ENCODE peak calls at places on chromosomes 4 and X, in five cellular contexts. V is dorsolateral prefrontal cortex, Y is lower leg skin, T is MCF 10A, B is AG10803. Q is an unnamed sample.

GRCh38 chrX:50765986-50766385 is 48.0 kb downstream of the SHROOM4 start:
- DNase-seq in V (no peak), Y (no peak), T (no peak), B (no peak), Q (no peak)

GRCh38 chrX:138008280-138008679 is 442.4 kb downstream of the ZIC3 start:
- DNase-seq in V (no peak), Y (no peak), T (no peak), B (no peak), Q (no peak)

GRCh38 chrX:49019599-49020249 is 17.7 kb upstream of the GRIPAP1 start:
- DNase-seq in V (no peak), Y (no peak), T (no peak), B (no peak), Q (no peak)

GRCh38 chr4:122117743-122118142 is 34.4 kb upstream of the BLTP1 start:
- DNase-seq in V (no peak), Y (no peak), T (peak), B (peak), Q (no peak)

GRCh38 chr4:155566241-155566823 is 100.3 kb upstream of the GUCY1A1 start:
- DNase-seq in V (no peak), Y (no peak), T (peak), B (peak), Q (no peak)

GRCh38 chr4:24778427-24779225 is 16.7 kb upstream of the SOD3 start:
- DNase-seq in V (no peak), Y (no peak), T (peak), B (peak), Q (no peak)

GRCh38 chr4:8347660-8348059 is 78.1 kb downstream of the HTRA3 start:
- DNase-seq in V (peak), Y (peak), T (no peak), B (no peak), Q (no peak)

GRCh38 chr4:59920414-59920813 is 1279.7 kb upstream of the ADGRL3 start:
- DNase-seq in V (no peak), Y (no peak), T (no peak), B (no peak), Q (no peak)

GRCh38 chr4:55363618-55364420 is 17.8 kb downstream of the SRD5A3 start:
- DNase-seq in V (peak), Y (no peak), T (no peak), B (no peak), Q (no peak)

GRCh38 chr4:162838671-162839070 is 328.0 kb downstream of the NAF1 start:
- DNase-seq in V (no peak), Y (no peak), T (peak), B (no peak), Q (no peak)

GRCh38 chrX:111095974-111096870 is at the start of gene PAK3:
- DNase-seq in V (peak), Y (no peak), T (peak), B (peak), Q (no peak)

GRCh38 chr4:181301735-181302380 is 941.3 kb upstream of the TENM3 start:
- DNase-seq in V (no peak), Y (no peak), T (peak), B (peak), Q (no peak)

GRCh38 chr4:47862297-47862696 is 24.4 kb upstream of the CORIN start:
- DNase-seq in V (no peak), Y (no peak), T (no peak), B (peak), Q (no peak)

GRCh38 chrX:78527263-78527662 is 131.9 kb downstream of the RTL3 start:
- DNase-seq in V (no peak), Y (no peak), T (peak), B (peak), Q (no peak)

GRCh38 chr4:41661447-41662076 is 87.0 kb downstream of the PHOX2B start:
- DNase-seq in V (peak), Y (peak), T (peak), B (peak), Q (no peak)

GRCh38 chrX:40538391-40538790 is 42.4 kb upstream of the ATP6AP2 start:
- DNase-seq in V (no peak), Y (no peak), T (no peak), B (no peak), Q (no peak)

GRCh38 chr4:20544645-20545044 is 155.6 kb upstream of the PACRGL start:
- DNase-seq in V (no peak), Y (no peak), T (peak), B (peak), Q (no peak)

GRCh38 chr4:94757192-94758140 is at the start of gene BMPR1B:
- DNase-seq in V (no peak), Y (no peak), T (peak), B (peak), Q (no peak)

GRCh38 chr4:101291198-101291597 is 56.1 kb downstream of the PPP3CA start:
- DNase-seq in V (no peak), Y (no peak), T (no peak), B (peak), Q (no peak)

GRCh38 chrX:144327515-144327914 is 443.6 kb downstream of the UBE2NL start:
- DNase-seq in V (no peak), Y (no peak), T (no peak), B (peak), Q (no peak)

GRCh38 chr4:38867478-38868054 is at the start of gene FAM114A1:
- DNase-seq in V (peak), Y (peak), T (peak), B (peak), Q (peak)

GRCh38 chr4:31246856-31247255 is 526.7 kb downstream of the PCDH7 start:
- DNase-seq in V (no peak), Y (no peak), T (no peak), B (no peak), Q (no peak)

GRCh38 chrX:98731821-98732220 is 1678.3 kb downstream of the PCDH19 start:
- DNase-seq in V (no peak), Y (no peak), T (no peak), B (no peak), Q (no peak)

GRCh38 chr4:142345909-142346308 is 500.2 kb downstream of the INPP4B start:
- DNase-seq in V (no peak), Y (no peak), T (no peak), B (no peak), Q (no peak)

GRCh38 chr4:119070301-119070700 is 65.3 kb upstream of the MYOZ2 start:
- DNase-seq in V (no peak), Y (no peak), T (peak), B (no peak), Q (no peak)

GRCh38 chr4:80069837-80070788 is 2.9 kb downstream of the ANTXR2 start:
- DNase-seq in V (no peak), Y (no peak), T (peak), B (no peak), Q (no peak)

GRCh38 chr4:151675366-151676060 is 85.3 kb downstream of the GATB start:
- DNase-seq in V (no peak), Y (peak), T (no peak), B (no peak), Q (no peak)

GRCh38 chrX:6446588-6446987 is 88.3 kb downstream of the VCX3A start:
- DNase-seq in V (no peak), Y (no peak), T (no peak), B (no peak), Q (no peak)

GRCh38 chrX:54928876-54929275 is 8.3 kb downstream of the TRO start:
- DNase-seq in V (no peak), Y (no peak), T (no peak), B (no peak), Q (no peak)

GRCh38 chr4:5206391-5206790 is 155.1 kb downstream of the STK32B start:
- DNase-seq in V (peak), Y (no peak), T (peak), B (peak), Q (no peak)

GRCh38 chr4:93221771-93222170 is 606.8 kb upstream of the ATOH1 start:
- DNase-seq in V (no peak), Y (no peak), T (no peak), B (no peak), Q (no peak)

GRCh38 chrX:46257451-46257879 is 287.8 kb downstream of the ZNF674 start:
- DNase-seq in V (no peak), Y (no peak), T (no peak), B (peak), Q (no peak)

GRCh38 chr4:94758141-94758699 is 465 bp downstream of the BMPR1B start:
- DNase-seq in V (peak), Y (no peak), T (peak), B (peak), Q (no peak)

GRCh38 chr4:25687763-25688162 is 32.1 kb downstream of the SLC34A2 start:
- DNase-seq in V (no peak), Y (no peak), T (no peak), B (no peak), Q (no peak)

GRCh38 chr4:82865592-82865991 is 25.4 kb downstream of the SEC31A start:
- DNase-seq in V (no peak), Y (no peak), T (peak), B (peak), Q (no peak)

GRCh38 chr4:6803246-6803645 is 20.7 kb downstream of the KIAA0232 start:
- DNase-seq in V (no peak), Y (no peak), T (no peak), B (no peak), Q (no peak)

DNA sequence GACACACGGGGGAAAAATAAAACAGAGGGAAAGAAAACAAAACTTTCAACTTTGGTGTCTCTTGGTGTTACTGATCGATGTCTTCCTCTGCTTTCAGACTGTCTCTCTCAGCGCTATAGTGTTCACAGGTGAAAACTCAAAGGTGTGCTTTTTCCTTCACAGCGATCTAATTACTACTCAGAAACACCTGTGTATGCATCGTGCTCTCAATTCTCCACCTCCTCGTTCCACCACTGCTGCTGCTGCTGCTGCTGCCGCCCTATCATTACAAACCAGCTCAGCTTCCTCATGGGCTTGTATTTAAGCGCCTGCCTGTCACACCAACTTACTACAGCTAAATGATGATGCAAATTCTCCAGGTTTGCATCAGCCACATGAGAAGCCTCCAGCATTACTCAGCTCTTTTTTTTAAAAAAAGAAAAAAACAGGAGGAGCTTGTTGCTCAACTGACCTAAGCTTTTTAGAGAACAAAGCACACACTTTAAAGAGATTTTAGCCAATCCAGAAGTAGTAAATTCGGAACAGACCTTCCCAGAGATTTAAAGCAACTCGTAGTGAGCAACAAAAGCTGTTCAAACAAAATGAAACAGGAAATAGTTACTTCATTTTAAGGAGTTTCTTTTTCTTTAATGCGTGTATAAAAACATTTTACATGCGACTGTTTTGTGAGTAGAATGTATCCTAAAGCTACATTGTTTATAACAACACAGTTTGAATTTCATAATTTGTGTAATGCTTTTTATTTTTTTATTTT is at the start of gene SLC7A11:
- DNase-seq in V (peak), Y (no peak), T (peak), B (peak), Q (peak)
- TF ChIP-seq CTCF in V (no peak), Y (no peak), T (no peak), B (no peak), Q (no peak)

DNA sequence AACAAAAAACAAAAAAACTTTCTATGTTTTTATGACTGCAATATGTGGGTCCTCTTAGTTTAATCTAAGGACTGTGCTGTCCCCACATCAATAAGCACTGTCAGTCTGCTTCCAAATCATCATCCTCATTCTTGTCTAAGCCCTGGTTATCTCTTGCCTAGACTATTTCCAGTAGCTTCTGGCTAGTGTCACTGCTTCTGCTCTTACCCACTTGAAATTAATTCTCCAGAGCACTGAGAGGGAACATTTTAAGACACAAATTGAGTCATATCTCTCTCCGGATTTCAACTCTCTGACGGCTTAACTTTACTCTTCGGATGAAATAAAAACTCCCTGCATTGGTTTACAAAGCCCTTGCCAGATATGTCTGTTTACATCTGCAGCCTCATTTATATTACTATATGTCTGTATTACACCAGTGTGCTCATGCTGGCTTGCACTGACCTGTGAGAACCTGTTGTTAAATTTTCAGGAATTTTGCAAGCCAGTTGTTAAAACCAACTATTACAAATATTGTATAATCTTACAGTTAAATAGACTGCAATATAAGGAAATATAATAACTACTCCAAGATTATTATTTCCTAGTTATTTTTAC is 345.9 kb downstream of the ADGRL3 start:
- DNase-seq in V (no peak), Y (no peak), T (no peak), B (no peak), Q (no peak)
- TF ChIP-seq CTCF in V (no peak), Y (no peak), T (no peak), B (no peak), Q (no peak)

GRCh38 chrX:139560221-139560620 is 29.7 kb downstream of the F9 start:
- DNase-seq in V (no peak), Y (no peak), T (peak), B (peak), Q (no peak)

GRCh38 chrX:139554991-139555675 is 24.6 kb downstream of the F9 start:
- DNase-seq in V (no peak), Y (no peak), T (no peak), B (no peak), Q (no peak)

GRCh38 chrX:139563251-139563650 is 32.7 kb downstream of the F9 start:
- DNase-seq in V (no peak), Y (no peak), T (peak), B (no peak), Q (no peak)

GRCh38 chrX:139554367-139554766 is 23.8 kb downstream of the F9 start:
- DNase-seq in V (no peak), Y (no peak), T (no peak), B (no peak), Q (no peak)

DNA sequence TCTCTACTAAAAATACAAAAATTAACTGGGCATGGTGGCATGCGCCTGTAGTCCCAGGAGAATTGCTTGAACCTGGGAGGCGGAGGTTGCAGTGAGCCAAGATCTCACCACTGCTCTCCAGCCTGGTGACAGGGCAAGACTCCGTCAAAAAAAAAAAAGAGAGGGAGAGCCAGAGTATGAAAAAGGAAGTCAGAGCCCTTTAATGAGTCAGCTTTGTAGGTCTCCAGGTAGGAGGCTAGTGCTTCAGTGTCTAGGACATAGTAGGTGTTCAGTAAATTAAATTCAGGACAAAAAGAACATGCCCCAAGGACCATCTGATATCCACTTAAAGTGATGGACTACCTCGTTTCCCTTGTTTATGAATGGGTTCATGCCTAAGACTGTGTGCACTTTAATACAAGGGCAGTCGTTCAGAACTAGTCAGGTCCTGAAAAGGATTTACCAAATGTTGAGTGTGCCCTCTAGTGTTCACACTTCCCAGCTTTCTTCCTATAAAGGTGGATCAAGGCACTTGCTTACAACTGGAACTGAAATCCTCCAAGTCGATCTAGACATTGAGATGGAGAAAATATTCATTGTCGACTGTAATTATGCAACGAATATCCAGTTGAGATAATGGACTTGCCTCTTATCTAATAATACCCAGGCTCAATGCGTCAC is 29.0 kb downstream of the F9 start:
- DNase-seq in V (no peak), Y (no peak), T (peak), B (peak), Q (no peak)
- TF ChIP-seq CTCF in V (peak), Y (no peak), T (peak), B (peak), Q (peak)

DNA sequence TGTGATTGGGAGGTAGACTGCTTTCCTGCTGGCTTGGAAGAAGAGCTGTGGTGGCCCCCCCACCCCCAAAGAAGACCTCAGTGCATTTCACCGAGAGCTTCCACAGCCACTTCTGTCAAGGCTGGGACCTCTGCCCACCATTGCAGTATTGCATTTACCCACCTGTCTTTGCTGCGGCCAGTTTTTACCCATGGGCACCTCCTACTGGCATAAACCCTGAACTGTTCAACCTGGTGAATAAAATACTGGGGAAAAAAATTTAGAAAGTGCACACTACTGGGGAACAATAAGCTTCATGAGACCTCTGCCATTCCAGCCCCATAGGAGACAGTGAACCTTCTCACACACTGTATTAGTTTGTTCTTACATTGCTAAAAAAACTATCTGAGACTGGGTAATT is 40.3 kb downstream of the ARFIP1 start:
- DNase-seq in V (no peak), Y (no peak), T (no peak), B (no peak), Q (no peak)
- TF ChIP-seq CTCF in V (no peak), Y (no peak), T (no peak), B (no peak), Q (no peak)

Q was measured in CD14-positive monocyte.